ENCODE peak calls at places on chromosomes 6 and 20, in five cellular contexts. One of them, this sample, is unnamed. For H3K36me3 and H3K4me1, the result is how much of the 10 kb centered on the place peaks cover.

GRCh38 chr6:89412071-89413005 is at the start of gene RRAGD:
- DNase-seq in endothelial cell of umbilical vein: no peak
- DNase-seq in neural progenitor cell: peak
- DNase-seq in lower lobe of right lung: peak
- DNase-seq in left ventricle myocardium inferior: peak
- DNase-seq in this sample: peak

GRCh38 chr6:34757687-34758274 is 476 bp downstream of the SNRPC start:
- DNase-seq in endothelial cell of umbilical vein: no peak
- DNase-seq in neural progenitor cell: no peak
- DNase-seq in lower lobe of right lung: no peak
- DNase-seq in left ventricle myocardium inferior: no peak
- DNase-seq in this sample: no peak

GRCh38 chr6:145823322-145823944 is 8.8 kb upstream of the FBXO30 start:
- DNase-seq in endothelial cell of umbilical vein: no peak
- DNase-seq in neural progenitor cell: no peak
- DNase-seq in lower lobe of right lung: no peak
- DNase-seq in left ventricle myocardium inferior: no peak
- DNase-seq in this sample: no peak

GRCh38 chr6:125046107-125046925 is 84.1 kb downstream of the RNF217 start:
- DNase-seq in endothelial cell of umbilical vein: no peak
- DNase-seq in neural progenitor cell: no peak
- DNase-seq in lower lobe of right lung: no peak
- DNase-seq in left ventricle myocardium inferior: no peak
- DNase-seq in this sample: no peak

GRCh38 chr6:16338577-16339262 is 100.3 kb downstream of the GMPR start:
- DNase-seq in endothelial cell of umbilical vein: peak
- DNase-seq in neural progenitor cell: peak
- DNase-seq in lower lobe of right lung: no peak
- DNase-seq in left ventricle myocardium inferior: peak
- DNase-seq in this sample: peak

GRCh38 chr20:6000851-6001250 is 50.4 kb downstream of the MCM8 start:
- DNase-seq in endothelial cell of umbilical vein: no peak
- DNase-seq in neural progenitor cell: no peak
- DNase-seq in lower lobe of right lung: no peak
- DNase-seq in left ventricle myocardium inferior: no peak
- DNase-seq in this sample: no peak

GRCh38 chr6:15420959-15421438 is 175.1 kb downstream of the JARID2 start:
- DNase-seq in endothelial cell of umbilical vein: no peak
- DNase-seq in neural progenitor cell: no peak
- DNase-seq in lower lobe of right lung: no peak
- DNase-seq in left ventricle myocardium inferior: no peak
- DNase-seq in this sample: no peak

GRCh38 chr6:85756982-85757381 is 114.3 kb upstream of the SYNCRIP start:
- DNase-seq in endothelial cell of umbilical vein: peak
- DNase-seq in neural progenitor cell: peak
- DNase-seq in lower lobe of right lung: no peak
- DNase-seq in left ventricle myocardium inferior: no peak
- DNase-seq in this sample: no peak

GRCh38 chr6:140445474-140446004 is 1071.1 kb upstream of the CITED2 start:
- DNase-seq in endothelial cell of umbilical vein: peak
- DNase-seq in neural progenitor cell: no peak
- DNase-seq in lower lobe of right lung: no peak
- DNase-seq in left ventricle myocardium inferior: no peak
- DNase-seq in this sample: no peak

GRCh38 chr6:34595332-34596090 is 39.4 kb upstream of the SPDEF start:
- DNase-seq in endothelial cell of umbilical vein: no peak
- DNase-seq in neural progenitor cell: no peak
- DNase-seq in lower lobe of right lung: no peak
- DNase-seq in left ventricle myocardium inferior: no peak
- DNase-seq in this sample: no peak

GRCh38 chr6:141677598-141678211 is 455.0 kb upstream of the GJE1 start:
- DNase-seq in endothelial cell of umbilical vein: peak
- DNase-seq in neural progenitor cell: peak
- DNase-seq in lower lobe of right lung: no peak
- DNase-seq in left ventricle myocardium inferior: no peak
- DNase-seq in this sample: no peak

GRCh38 chr6:6659600-6660327 is 71.2 kb downstream of the LY86 start:
- DNase-seq in endothelial cell of umbilical vein: no peak
- DNase-seq in neural progenitor cell: no peak
- DNase-seq in lower lobe of right lung: no peak
- DNase-seq in left ventricle myocardium inferior: no peak
- DNase-seq in this sample: no peak

GRCh38 chr6:159682265-159682664 is 10.8 kb downstream of the SOD2 start:
- DNase-seq in endothelial cell of umbilical vein: no peak
- DNase-seq in neural progenitor cell: no peak
- DNase-seq in lower lobe of right lung: no peak
- DNase-seq in left ventricle myocardium inferior: no peak
- DNase-seq in this sample: no peak

GRCh38 chr6:31358302-31358701 is 1.3 kb upstream of the HLA-B start:
- DNase-seq in endothelial cell of umbilical vein: no peak
- DNase-seq in neural progenitor cell: no peak
- DNase-seq in lower lobe of right lung: no peak
- DNase-seq in left ventricle myocardium inferior: no peak
- DNase-seq in this sample: no peak

GRCh38 chr6:93418448-93419303 is 683 bp downstream of the EPHA7 start:
- DNase-seq in endothelial cell of umbilical vein: peak
- DNase-seq in neural progenitor cell: peak
- DNase-seq in lower lobe of right lung: peak
- DNase-seq in left ventricle myocardium inferior: peak
- DNase-seq in this sample: peak

GRCh38 chr6:69693749-69694148 is 103.1 kb downstream of the LMBRD1 start:
- DNase-seq in endothelial cell of umbilical vein: no peak
- DNase-seq in neural progenitor cell: no peak
- DNase-seq in lower lobe of right lung: no peak
- DNase-seq in left ventricle myocardium inferior: no peak
- DNase-seq in this sample: no peak

GRCh38 chr6:88763160-88763559 is 200.3 kb downstream of the RNGTT start:
- DNase-seq in endothelial cell of umbilical vein: no peak
- DNase-seq in neural progenitor cell: no peak
- DNase-seq in lower lobe of right lung: no peak
- DNase-seq in left ventricle myocardium inferior: no peak
- DNase-seq in this sample: no peak

GRCh38 chr6:28544211-28544610 is 18.5 kb downstream of the GPX5 start:
- DNase-seq in endothelial cell of umbilical vein: no peak
- DNase-seq in neural progenitor cell: peak
- DNase-seq in lower lobe of right lung: no peak
- DNase-seq in left ventricle myocardium inferior: no peak
- DNase-seq in this sample: no peak

GRCh38 chr6:159941286-159942113 is 27.4 kb upstream of the IGF2R start:
- DNase-seq in endothelial cell of umbilical vein: no peak
- DNase-seq in neural progenitor cell: peak
- DNase-seq in lower lobe of right lung: no peak
- DNase-seq in left ventricle myocardium inferior: no peak
- DNase-seq in this sample: no peak

GRCh38 chr6:134056046-134056445 is 3.6 kb upstream of the SLC2A12 start:
- DNase-seq in endothelial cell of umbilical vein: no peak
- DNase-seq in neural progenitor cell: peak
- DNase-seq in lower lobe of right lung: no peak
- DNase-seq in left ventricle myocardium inferior: no peak
- DNase-seq in this sample: no peak

DNA sequence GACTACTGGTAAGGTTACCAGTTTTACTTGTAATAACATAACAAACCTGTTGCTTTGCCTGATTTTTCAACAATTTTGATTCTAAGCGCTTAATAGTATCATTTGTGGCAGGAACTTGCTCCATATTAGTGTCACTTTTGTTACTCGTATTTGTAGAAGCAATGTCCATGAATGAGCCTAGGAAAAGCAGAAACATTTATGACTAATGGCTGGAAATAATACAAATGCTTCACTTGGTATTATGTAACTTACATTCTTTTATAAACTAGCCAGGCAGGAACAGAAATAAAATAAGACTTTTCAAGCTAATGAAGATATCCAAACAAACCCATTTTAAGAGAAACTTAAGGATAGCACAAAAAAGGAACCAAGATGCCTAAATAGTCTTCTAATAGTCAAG is 38.9 kb downstream of the MAP3K7 start:
- DNase-seq in endothelial cell of umbilical vein: no peak
- DNase-seq in neural progenitor cell: no peak
- DNase-seq in lower lobe of right lung: no peak
- DNase-seq in left ventricle myocardium inferior: no peak
- DNase-seq in this sample: no peak
- H3K36me3 ChIP-seq in endothelial cell of umbilical vein: under half
- H3K36me3 ChIP-seq in neural progenitor cell: under half
- H3K36me3 ChIP-seq in lower lobe of right lung: half or more
- H3K36me3 ChIP-seq in left ventricle myocardium inferior: half or more
- H3K36me3 ChIP-seq in this sample: under half

GRCh38 chr6:3749991-3750323 is 1.6 kb downstream of the PXDC1 start:
- DNase-seq in endothelial cell of umbilical vein: peak
- DNase-seq in neural progenitor cell: no peak
- DNase-seq in lower lobe of right lung: no peak
- DNase-seq in left ventricle myocardium inferior: peak
- DNase-seq in this sample: peak

GRCh38 chr6:3748726-3749389 is 2.7 kb downstream of the PXDC1 start:
- DNase-seq in endothelial cell of umbilical vein: no peak
- DNase-seq in neural progenitor cell: no peak
- DNase-seq in lower lobe of right lung: no peak
- DNase-seq in left ventricle myocardium inferior: no peak
- DNase-seq in this sample: no peak

GRCh38 chr6:3748208-3748701 is 3.3 kb downstream of the PXDC1 start:
- DNase-seq in endothelial cell of umbilical vein: peak
- DNase-seq in neural progenitor cell: peak
- DNase-seq in lower lobe of right lung: peak
- DNase-seq in left ventricle myocardium inferior: peak
- DNase-seq in this sample: peak

GRCh38 chr6:3750324-3751018 is 1.0 kb downstream of the PXDC1 start:
- DNase-seq in endothelial cell of umbilical vein: peak
- DNase-seq in neural progenitor cell: peak
- DNase-seq in lower lobe of right lung: peak
- DNase-seq in left ventricle myocardium inferior: peak
- DNase-seq in this sample: peak

DNA sequence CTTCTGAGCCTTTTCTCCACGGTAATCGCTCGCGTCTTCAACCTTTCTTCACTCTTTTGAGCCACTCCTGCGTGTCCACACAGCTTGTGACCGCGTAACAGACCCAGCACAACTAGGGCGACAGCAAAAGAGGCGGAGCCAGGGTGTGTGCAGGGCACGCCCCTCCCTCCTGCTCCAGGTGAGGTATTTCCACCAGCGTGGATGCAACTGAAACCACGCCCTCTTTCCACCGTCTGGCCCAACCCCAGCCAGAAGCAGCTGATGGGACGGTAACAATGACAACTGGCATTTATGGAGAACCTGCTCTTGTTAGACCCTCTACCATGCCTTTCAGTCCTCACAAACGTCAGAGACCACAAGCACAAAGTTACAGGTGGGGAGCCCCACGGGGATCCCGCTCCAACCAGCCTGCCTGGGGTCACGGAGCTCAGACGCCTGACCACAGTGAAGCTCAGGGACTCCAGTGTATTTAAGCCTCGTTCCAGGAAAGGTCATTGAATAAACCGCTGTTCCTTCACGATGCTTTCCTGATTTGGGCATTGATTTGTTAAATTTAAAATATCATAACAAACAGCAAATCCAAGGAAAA is 2.0 kb downstream of the PXDC1 start:
- DNase-seq in endothelial cell of umbilical vein: peak
- DNase-seq in neural progenitor cell: no peak
- DNase-seq in lower lobe of right lung: peak
- DNase-seq in left ventricle myocardium inferior: no peak
- DNase-seq in this sample: no peak
- H3K27ac ChIP-seq in endothelial cell of umbilical vein: peak
- H3K27ac ChIP-seq in neural progenitor cell: no peak
- H3K27ac ChIP-seq in lower lobe of right lung: peak
- H3K27ac ChIP-seq in left ventricle myocardium inferior: peak
- H3K27ac ChIP-seq in this sample: peak

DNA sequence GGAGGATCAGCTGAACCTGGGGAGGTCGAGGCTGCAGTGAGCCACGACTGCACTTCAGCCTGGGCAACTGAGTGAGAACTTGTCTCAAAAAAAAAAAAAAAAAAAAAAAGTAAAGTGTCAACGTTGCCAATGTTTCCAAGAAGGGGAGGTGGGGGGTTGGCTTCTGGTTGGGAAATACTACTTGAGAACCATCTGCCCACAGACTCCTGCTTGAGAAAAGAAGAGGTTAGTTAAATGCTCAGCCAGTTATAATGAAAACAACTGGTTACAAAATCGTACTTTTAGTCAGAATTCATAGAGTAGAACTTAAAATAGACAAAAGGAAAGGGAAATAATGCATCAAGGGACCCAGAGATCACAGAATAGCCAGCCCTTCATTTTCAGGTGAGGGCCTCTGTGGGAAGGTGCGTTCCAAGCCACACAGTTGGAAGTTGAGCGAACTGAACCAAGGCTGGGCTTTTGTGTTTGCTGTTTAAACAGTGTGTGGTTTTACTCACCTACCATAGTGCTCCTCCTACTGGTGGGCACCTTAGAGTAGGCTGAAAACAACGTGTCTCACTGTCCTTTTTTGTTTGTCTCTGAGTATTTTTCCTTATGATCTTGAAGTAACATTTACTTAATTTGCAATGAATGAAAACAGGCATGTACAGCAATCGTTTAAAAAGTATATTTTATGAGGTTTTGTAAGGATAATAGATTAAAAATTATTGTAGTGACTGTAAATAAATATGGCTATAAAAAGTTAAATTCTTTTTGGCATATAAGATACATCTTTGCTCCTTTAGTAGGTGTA is 200.7 kb downstream of the BCAS1 start:
- DNase-seq in endothelial cell of umbilical vein: peak
- DNase-seq in neural progenitor cell: peak
- DNase-seq in lower lobe of right lung: peak
- DNase-seq in left ventricle myocardium inferior: no peak
- DNase-seq in this sample: peak
- H3K4me1 ChIP-seq in endothelial cell of umbilical vein: under half
- H3K4me1 ChIP-seq in neural progenitor cell: half or more
- H3K4me1 ChIP-seq in lower lobe of right lung: under half
- H3K4me1 ChIP-seq in left ventricle myocardium inferior: under half
- H3K4me1 ChIP-seq in this sample: under half

GRCh38 chr6:131164506-131164905 is 29.2 kb downstream of the AKAP7 start:
- DNase-seq in endothelial cell of umbilical vein: no peak
- DNase-seq in neural progenitor cell: no peak
- DNase-seq in lower lobe of right lung: no peak
- DNase-seq in left ventricle myocardium inferior: no peak
- DNase-seq in this sample: no peak

GRCh38 chr6:131163886-131164285 is 28.6 kb downstream of the AKAP7 start:
- DNase-seq in endothelial cell of umbilical vein: no peak
- DNase-seq in neural progenitor cell: no peak
- DNase-seq in lower lobe of right lung: no peak
- DNase-seq in left ventricle myocardium inferior: no peak
- DNase-seq in this sample: no peak

GRCh38 chr6:131169613-131170012 is 34.3 kb downstream of the AKAP7 start:
- DNase-seq in endothelial cell of umbilical vein: no peak
- DNase-seq in neural progenitor cell: no peak
- DNase-seq in lower lobe of right lung: no peak
- DNase-seq in left ventricle myocardium inferior: no peak
- DNase-seq in this sample: no peak

GRCh38 chr6:131172237-131172636 is 37.0 kb downstream of the AKAP7 start:
- DNase-seq in endothelial cell of umbilical vein: no peak
- DNase-seq in neural progenitor cell: no peak
- DNase-seq in lower lobe of right lung: no peak
- DNase-seq in left ventricle myocardium inferior: no peak
- DNase-seq in this sample: no peak

DNA sequence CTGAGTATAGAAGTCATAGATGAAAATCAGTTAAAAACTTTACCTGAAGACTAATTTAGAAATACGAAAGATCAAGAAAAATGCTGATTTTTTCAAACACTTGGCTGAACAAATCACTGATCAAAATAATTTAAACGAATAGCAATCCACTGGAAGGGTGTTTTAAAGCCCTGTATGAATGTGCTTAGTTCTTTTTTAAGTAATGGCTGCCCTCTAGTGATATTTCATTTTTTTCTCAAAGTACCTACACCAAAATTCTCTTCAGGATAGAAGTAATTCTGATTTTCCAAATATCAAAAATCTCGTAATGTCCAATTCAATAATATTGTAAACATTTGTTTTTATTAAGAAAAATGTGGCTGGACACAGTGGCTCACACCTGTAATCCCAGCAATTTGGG is 32.5 kb downstream of the AKAP7 start:
- DNase-seq in endothelial cell of umbilical vein: no peak
- DNase-seq in neural progenitor cell: no peak
- DNase-seq in lower lobe of right lung: no peak
- DNase-seq in left ventricle myocardium inferior: no peak
- DNase-seq in this sample: no peak
- H3K36me3 ChIP-seq in endothelial cell of umbilical vein: under half
- H3K36me3 ChIP-seq in neural progenitor cell: under half
- H3K36me3 ChIP-seq in lower lobe of right lung: under half
- H3K36me3 ChIP-seq in left ventricle myocardium inferior: under half
- H3K36me3 ChIP-seq in this sample: half or more

This sample was measured in psoas muscle.